ENCODE peak calls at places on chromosomes 6 and 20, in four cellular contexts. One of them, this sample, is unnamed. For H3K36me3 and H3K27me3, the result is how much of the 10 kb centered on the place peaks cover.

GRCh38 chr6:147287869-147288271 is 83.7 kb downstream of the STXBP5 start:
- DNase-seq in H1: no peak
- DNase-seq in body of pancreas: no peak
- DNase-seq in fibroblast of lung: peak
- DNase-seq in this sample: peak

GRCh38 chr6:45640081-45640491 is 262.4 kb upstream of the SUPT3H start:
- DNase-seq in fibroblast of lung: peak
- DNase-seq in body of pancreas: no peak
- DNase-seq in H1: no peak
- DNase-seq in this sample: no peak

GRCh38 chr6:38901802-38902522 is 146.6 kb upstream of the GLP1R start:
- DNase-seq in body of pancreas: no peak
- DNase-seq in H1: no peak
- DNase-seq in fibroblast of lung: no peak
- DNase-seq in this sample: no peak

GRCh38 chr20:59703046-59703445 is 98.7 kb downstream of the PHACTR3 start:
- DNase-seq in H1: no peak
- DNase-seq in fibroblast of lung: no peak
- DNase-seq in body of pancreas: no peak
- DNase-seq in this sample: no peak

GRCh38 chr6:37566209-37566859 is 66.6 kb upstream of the CCDC167 start:
- DNase-seq in body of pancreas: peak
- DNase-seq in H1: no peak
- DNase-seq in fibroblast of lung: peak
- DNase-seq in this sample: peak

GRCh38 chr6:148501178-148501590 is 158.5 kb downstream of the SASH1 start:
- DNase-seq in fibroblast of lung: peak
- DNase-seq in body of pancreas: peak
- DNase-seq in H1: no peak
- DNase-seq in this sample: peak

GRCh38 chr6:134363323-134364039 is 45.6 kb upstream of the SGK1 start:
- DNase-seq in fibroblast of lung: peak
- DNase-seq in body of pancreas: no peak
- DNase-seq in H1: no peak
- DNase-seq in this sample: peak

GRCh38 chr6:111750753-111751684 is 122.2 kb downstream of the FYN start:
- DNase-seq in body of pancreas: peak
- DNase-seq in H1: peak
- DNase-seq in fibroblast of lung: no peak
- DNase-seq in this sample: no peak

GRCh38 chr6:144528605-144529425 is 243.7 kb downstream of the UTRN start:
- DNase-seq in H1: no peak
- DNase-seq in body of pancreas: no peak
- DNase-seq in fibroblast of lung: no peak
- DNase-seq in this sample: peak

GRCh38 chr6:127886603-127887002 is 14.3 kb downstream of the THEMIS start:
- DNase-seq in fibroblast of lung: peak
- DNase-seq in H1: no peak
- DNase-seq in body of pancreas: no peak
- DNase-seq in this sample: no peak

GRCh38 chr6:112153926-112154621 is 66.7 kb downstream of the FAM229B start:
- DNase-seq in fibroblast of lung: peak
- DNase-seq in H1: no peak
- DNase-seq in body of pancreas: no peak
- DNase-seq in this sample: no peak

GRCh38 chr6:166365221-166365620 is 17.5 kb downstream of the MPC1 start:
- DNase-seq in fibroblast of lung: peak
- DNase-seq in body of pancreas: no peak
- DNase-seq in H1: no peak
- DNase-seq in this sample: peak

GRCh38 chr6:27810768-27811298 is 101.4 kb downstream of the OR2B2 start:
- DNase-seq in H1: no peak
- DNase-seq in fibroblast of lung: no peak
- DNase-seq in body of pancreas: no peak
- DNase-seq in this sample: peak

GRCh38 chr20:58629213-58629575 is 21.9 kb upstream of the STX16 start:
- DNase-seq in fibroblast of lung: no peak
- DNase-seq in body of pancreas: no peak
- DNase-seq in H1: no peak
- DNase-seq in this sample: no peak

GRCh38 chr6:132763269-132763668 is 5.6 kb upstream of the VNN2 start:
- DNase-seq in body of pancreas: no peak
- DNase-seq in fibroblast of lung: no peak
- DNase-seq in H1: no peak
- DNase-seq in this sample: no peak

GRCh38 chr6:38720295-38720694 is 5.2 kb downstream of the DNAH8 start:
- DNase-seq in H1: no peak
- DNase-seq in body of pancreas: no peak
- DNase-seq in fibroblast of lung: no peak
- DNase-seq in this sample: peak

GRCh38 chr6:112016335-112016734 is 37.6 kb upstream of the CCN6 start:
- DNase-seq in body of pancreas: no peak
- DNase-seq in H1: no peak
- DNase-seq in fibroblast of lung: no peak
- DNase-seq in this sample: no peak

GRCh38 chr6:84645563-84646266 is 118.7 kb downstream of the TBX18 start:
- DNase-seq in H1: no peak
- DNase-seq in body of pancreas: no peak
- DNase-seq in fibroblast of lung: peak
- DNase-seq in this sample: peak

GRCh38 chr6:97066056-97066455 is 141.5 kb downstream of the KLHL32 start:
- DNase-seq in H1: no peak
- DNase-seq in fibroblast of lung: no peak
- DNase-seq in body of pancreas: no peak
- DNase-seq in this sample: no peak

GRCh38 chr20:22312744-22313346 is 271.5 kb downstream of the FOXA2 start:
- DNase-seq in H1: no peak
- DNase-seq in fibroblast of lung: peak
- DNase-seq in body of pancreas: peak
- DNase-seq in this sample: no peak

GRCh38 chr6:166109608-166110007 is 58.0 kb downstream of the TBXT start:
- DNase-seq in H1: no peak
- DNase-seq in fibroblast of lung: no peak
- DNase-seq in body of pancreas: no peak
- DNase-seq in this sample: no peak

GRCh38 chr6:144379356-144379755 is 94.2 kb downstream of the UTRN start:
- DNase-seq in H1: no peak
- DNase-seq in body of pancreas: no peak
- DNase-seq in fibroblast of lung: peak
- DNase-seq in this sample: peak

GRCh38 chr6:82030761-82031160 is 216.8 kb downstream of the IBTK start:
- DNase-seq in fibroblast of lung: no peak
- DNase-seq in H1: no peak
- DNase-seq in body of pancreas: no peak
- DNase-seq in this sample: no peak

GRCh38 chr6:111865909-111866546 is 7.2 kb downstream of the FYN start:
- DNase-seq in H1: no peak
- DNase-seq in body of pancreas: no peak
- DNase-seq in fibroblast of lung: no peak
- DNase-seq in this sample: no peak

GRCh38 chr6:14734416-14735340 is 511.2 kb upstream of the JARID2 start:
- DNase-seq in body of pancreas: peak
- DNase-seq in H1: no peak
- DNase-seq in fibroblast of lung: peak
- DNase-seq in this sample: peak

GRCh38 chr20:62190639-62191411 is 8.0 kb downstream of the MTG2 start:
- DNase-seq in body of pancreas: no peak
- DNase-seq in H1: no peak
- DNase-seq in fibroblast of lung: no peak
- DNase-seq in this sample: no peak

GRCh38 chr6:35088281-35089215 is 52.6 kb downstream of the TCP11 start:
- DNase-seq in H1: no peak
- DNase-seq in body of pancreas: no peak
- DNase-seq in fibroblast of lung: no peak
- DNase-seq in this sample: no peak

GRCh38 chr20:3686867-3687321 is 5.1 kb upstream of the ADAM33 start:
- DNase-seq in H1: no peak
- DNase-seq in body of pancreas: peak
- DNase-seq in fibroblast of lung: peak
- DNase-seq in this sample: peak

GRCh38 chr6:7143161-7143974 is 35.6 kb downstream of the RREB1 start:
- DNase-seq in H1: no peak
- DNase-seq in fibroblast of lung: peak
- DNase-seq in body of pancreas: no peak
- DNase-seq in this sample: no peak

GRCh38 chr6:24780206-24780605 is 5.5 kb downstream of the GMNN start:
- DNase-seq in body of pancreas: no peak
- DNase-seq in fibroblast of lung: peak
- DNase-seq in H1: no peak
- DNase-seq in this sample: no peak
- H3K36me3 ChIP-seq in body of pancreas: under half
- H3K36me3 ChIP-seq in fibroblast of lung: under half
- H3K36me3 ChIP-seq in H1: under half
- H3K36me3 ChIP-seq in this sample: half or more

GRCh38 chr6:105983763-105984162 is 102.4 kb upstream of the PRDM1 start:
- DNase-seq in fibroblast of lung: no peak
- DNase-seq in H1: no peak
- DNase-seq in body of pancreas: no peak
- DNase-seq in this sample: no peak
- H3K27me3 ChIP-seq in fibroblast of lung: under half
- H3K27me3 ChIP-seq in H1: half or more
- H3K27me3 ChIP-seq in body of pancreas: under half
- H3K27me3 ChIP-seq in this sample: under half

GRCh38 chr20:45949542-45950329 is 15.3 kb downstream of the PCIF1 start:
- DNase-seq in H1: no peak
- DNase-seq in body of pancreas: no peak
- DNase-seq in fibroblast of lung: no peak
- DNase-seq in this sample: no peak

GRCh38 chr20:45950330-45950646 is 15.8 kb downstream of the PCIF1 start:
- DNase-seq in body of pancreas: no peak
- DNase-seq in H1: no peak
- DNase-seq in fibroblast of lung: no peak
- DNase-seq in this sample: no peak

GRCh38 chr20:45948261-45948733 is 13.8 kb downstream of the PCIF1 start:
- DNase-seq in fibroblast of lung: no peak
- DNase-seq in body of pancreas: no peak
- DNase-seq in H1: no peak
- DNase-seq in this sample: no peak

GRCh38 chr20:45947110-45947866 is 12.8 kb downstream of the PCIF1 start:
- DNase-seq in H1: no peak
- DNase-seq in fibroblast of lung: no peak
- DNase-seq in body of pancreas: no peak
- DNase-seq in this sample: no peak

GRCh38 chr20:45948742-45949541 is 14.5 kb downstream of the PCIF1 start:
- DNase-seq in fibroblast of lung: no peak
- DNase-seq in body of pancreas: no peak
- DNase-seq in H1: no peak
- DNase-seq in this sample: no peak
- H3K36me3 ChIP-seq in fibroblast of lung: half or more
- H3K36me3 ChIP-seq in body of pancreas: under half
- H3K36me3 ChIP-seq in H1: half or more
- H3K36me3 ChIP-seq in this sample: half or more

DNA sequence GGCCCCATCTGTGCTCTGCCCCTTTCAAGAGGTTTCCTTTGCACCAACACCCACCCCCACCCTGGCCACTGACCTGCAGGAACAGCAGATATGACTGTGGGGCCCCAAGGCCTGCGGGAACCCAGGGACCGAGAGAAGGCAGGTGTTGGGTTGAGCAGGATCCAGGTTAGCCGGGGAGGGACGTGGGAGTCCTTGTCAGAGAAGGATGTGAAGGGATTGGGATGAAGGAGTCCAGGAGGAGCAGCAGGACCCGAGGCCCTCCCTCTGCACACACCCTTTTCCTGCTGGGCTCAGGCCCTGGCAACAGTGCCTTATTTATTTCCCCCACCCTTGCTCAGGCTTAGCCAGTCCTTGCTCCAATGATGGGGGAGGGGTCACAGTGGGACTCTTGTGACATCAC is 193.0 kb upstream of the PROKR2 start:
- DNase-seq in fibroblast of lung: no peak
- DNase-seq in body of pancreas: no peak
- DNase-seq in H1: no peak
- DNase-seq in this sample: no peak
- H3K27me3 ChIP-seq in fibroblast of lung: under half
- H3K27me3 ChIP-seq in body of pancreas: under half
- H3K27me3 ChIP-seq in H1: under half
- H3K27me3 ChIP-seq in this sample: under half

DNA sequence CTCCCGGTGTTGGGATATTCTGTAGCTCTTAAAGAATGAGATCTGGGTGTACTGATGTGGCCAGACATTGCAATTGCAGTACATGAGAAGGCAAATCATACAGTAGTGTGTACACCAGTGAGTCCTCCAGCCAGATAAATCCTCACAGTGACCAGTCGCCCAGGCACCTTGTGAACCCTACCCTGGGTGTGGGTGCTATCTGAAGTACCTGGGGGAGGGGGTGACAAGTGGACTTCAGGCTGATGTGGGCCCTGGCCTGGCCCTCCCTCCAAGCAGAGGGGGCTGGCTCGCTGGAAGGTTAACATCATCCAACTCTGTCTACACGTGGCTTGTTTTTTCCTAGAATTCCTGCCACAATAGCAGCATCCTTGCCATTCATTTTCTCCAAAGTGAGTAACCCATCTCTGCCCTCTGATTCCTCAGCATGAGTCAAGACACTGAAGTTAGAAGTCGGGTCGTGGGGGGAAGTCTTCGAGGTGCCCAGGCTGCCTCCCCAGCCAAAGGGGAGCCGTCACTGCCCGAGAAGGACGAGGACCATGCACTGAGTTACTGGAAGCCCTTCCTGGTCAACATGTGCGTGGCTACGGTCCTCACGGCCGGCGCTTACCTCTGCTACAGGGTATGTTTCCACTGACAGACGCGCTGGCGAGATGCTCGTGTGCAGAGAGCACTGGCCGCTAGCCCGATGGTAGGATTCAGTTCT is 70.8 kb downstream of the PTPN1 start:
- DNase-seq in fibroblast of lung: no peak
- DNase-seq in H1: no peak
- DNase-seq in body of pancreas: no peak
- DNase-seq in this sample: no peak
- H3K36me3 ChIP-seq in fibroblast of lung: under half
- H3K36me3 ChIP-seq in H1: under half
- H3K36me3 ChIP-seq in body of pancreas: under half
- H3K36me3 ChIP-seq in this sample: half or more

GRCh38 chr6:10381830-10382208 is 33.1 kb downstream of the TFAP2A start:
- DNase-seq in body of pancreas: no peak
- DNase-seq in fibroblast of lung: no peak
- DNase-seq in H1: no peak
- DNase-seq in this sample: no peak
- H3K27me3 ChIP-seq in body of pancreas: under half
- H3K27me3 ChIP-seq in fibroblast of lung: under half
- H3K27me3 ChIP-seq in H1: half or more
- H3K27me3 ChIP-seq in this sample: under half

DNA sequence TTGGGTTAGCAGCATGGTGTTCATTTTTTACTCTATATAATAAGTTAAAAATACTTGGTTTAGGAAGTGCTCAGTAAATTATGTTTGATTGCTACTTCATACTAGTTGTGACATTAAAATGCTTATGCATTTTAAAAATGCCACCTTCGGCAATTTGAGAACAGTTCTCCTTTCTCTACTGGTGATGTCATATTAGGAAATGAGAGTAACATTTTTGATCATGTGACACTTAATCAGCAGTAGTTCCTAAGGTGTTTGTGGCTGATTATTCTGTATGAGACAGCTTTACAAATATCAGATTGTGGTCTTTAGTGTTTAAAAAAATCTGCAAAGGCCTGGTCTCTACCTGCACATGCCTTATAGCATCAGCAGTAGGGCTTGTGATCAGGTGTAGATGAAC is 4.4 kb downstream of the GZF1 start:
- DNase-seq in body of pancreas: no peak
- DNase-seq in fibroblast of lung: peak
- DNase-seq in H1: no peak
- DNase-seq in this sample: no peak
- H3K36me3 ChIP-seq in body of pancreas: under half
- H3K36me3 ChIP-seq in fibroblast of lung: under half
- H3K36me3 ChIP-seq in H1: under half
- H3K36me3 ChIP-seq in this sample: under half

GRCh38 chr6:137056121-137056880 is 11.5 kb upstream of the IL20RA start:
- DNase-seq in H1: no peak
- DNase-seq in body of pancreas: no peak
- DNase-seq in fibroblast of lung: no peak
- DNase-seq in this sample: no peak
- H3K27me3 ChIP-seq in H1: under half
- H3K27me3 ChIP-seq in body of pancreas: under half
- H3K27me3 ChIP-seq in fibroblast of lung: under half
- H3K27me3 ChIP-seq in this sample: under half

This sample was measured in MG63.